ENCODE peak calls at places on chromosome 3, in seven cellular contexts. K, Z, D, B, O, V and H are unnamed samples.

GRCh38 chr3:10205461-10206165 is 40.9 kb downstream of the IRAK2 start:
- DNase-seq in K (no peak), Z (no peak), D (no peak), B (no peak), O (no peak), V (peak; percentile 80), H (no peak)

GRCh38 chr3:63349583-63350177 is 71.6 kb downstream of the SYNPR start:
- DNase-seq in K (peak; percentile 56), Z (peak; percentile 16), D (no peak), B (no peak), O (peak; percentile 45), V (peak; percentile 24), H (peak; percentile 65)

GRCh38 chr3:153161714-153162512 is at the start of gene RAP2B:
- DNase-seq in K (peak; percentile 85), Z (peak; percentile 94), D (peak; percentile 50), B (peak; percentile 82), O (peak; percentile 97), V (peak; percentile 88), H (peak; percentile 98)

GRCh38 chr3:41683666-41684350 is 278.1 kb downstream of the ULK4 start:
- DNase-seq in K (peak; percentile 72), Z (no peak), D (no peak), B (no peak), O (no peak), V (no peak), H (no peak)

GRCh38 chr3:170907519-170908234 is 760 bp downstream of the EIF5A2 start:
- DNase-seq in K (peak; percentile 9), Z (peak; percentile 16), D (no peak), B (no peak), O (no peak), V (no peak), H (no peak)

GRCh38 chr3:160224811-160225180 is 426 bp upstream of the C3orf80 start:
- DNase-seq in K (no peak), Z (no peak), D (no peak), B (no peak), O (no peak), V (no peak), H (no peak)

GRCh38 chr3:188641076-188641475 is 487.1 kb downstream of the LPP start:
- DNase-seq in K (no peak), Z (no peak), D (no peak), B (no peak), O (no peak), V (no peak), H (no peak)

GRCh38 chr3:123295171-123295900 is 93.6 kb downstream of the SEC22A start:
- DNase-seq in K (no peak), Z (no peak), D (no peak), B (no peak), O (no peak), V (no peak), H (no peak)

GRCh38 chr3:46504780-46505179 is 7.0 kb downstream of the RTP3 start:
- DNase-seq in K (no peak), Z (no peak), D (peak; percentile 28), B (no peak), O (no peak), V (no peak), H (no peak)
- TF ChIP-seq JUND in K (no peak), Z (no peak), D (no peak), B (no peak), O (no peak), V (no peak), H (no peak)

DNA sequence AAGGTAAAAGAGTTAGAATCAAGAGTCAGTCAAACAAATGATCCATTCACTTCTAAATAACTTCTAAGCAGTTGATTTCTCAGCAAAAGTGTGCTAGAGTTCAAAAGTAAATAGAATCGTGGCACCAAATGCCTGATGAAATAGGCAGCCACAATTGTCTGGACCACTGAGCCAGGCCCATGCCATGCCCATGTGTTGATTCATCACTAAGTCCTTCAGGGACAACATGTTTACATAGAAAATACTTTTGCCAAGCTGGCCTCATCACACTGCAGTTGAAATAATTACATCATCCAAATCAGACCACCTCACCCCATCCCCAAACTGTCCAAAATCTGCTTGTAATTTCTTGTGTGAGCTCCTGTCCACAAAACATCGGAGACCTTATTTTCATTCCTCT is 216.3 kb downstream of the IGSF11 start:
- DNase-seq in K (peak; percentile 5), Z (no peak), D (no peak), B (no peak), O (no peak), V (no peak), H (no peak)
- TF ChIP-seq JUND in K (no peak), Z (no peak), D (no peak), B (no peak), O (no peak), V (no peak), H (no peak)

GRCh38 chr3:38989932-38990510 is 61.7 kb downstream of the SCN11A start:
- DNase-seq in K (no peak), Z (no peak), D (no peak), B (no peak), O (no peak), V (no peak), H (no peak)

GRCh38 chr3:38990621-38991020 is 61.1 kb downstream of the SCN11A start:
- DNase-seq in K (no peak), Z (no peak), D (no peak), B (no peak), O (no peak), V (no peak), H (no peak)

GRCh38 chr3:38996193-38996592 is 55.6 kb downstream of the SCN11A start:
- DNase-seq in K (no peak), Z (no peak), D (no peak), B (no peak), O (no peak), V (no peak), H (no peak)

GRCh38 chr3:38988955-38989354 is 62.8 kb downstream of the SCN11A start:
- DNase-seq in K (no peak), Z (no peak), D (no peak), B (no peak), O (no peak), V (no peak), H (no peak)

DNA sequence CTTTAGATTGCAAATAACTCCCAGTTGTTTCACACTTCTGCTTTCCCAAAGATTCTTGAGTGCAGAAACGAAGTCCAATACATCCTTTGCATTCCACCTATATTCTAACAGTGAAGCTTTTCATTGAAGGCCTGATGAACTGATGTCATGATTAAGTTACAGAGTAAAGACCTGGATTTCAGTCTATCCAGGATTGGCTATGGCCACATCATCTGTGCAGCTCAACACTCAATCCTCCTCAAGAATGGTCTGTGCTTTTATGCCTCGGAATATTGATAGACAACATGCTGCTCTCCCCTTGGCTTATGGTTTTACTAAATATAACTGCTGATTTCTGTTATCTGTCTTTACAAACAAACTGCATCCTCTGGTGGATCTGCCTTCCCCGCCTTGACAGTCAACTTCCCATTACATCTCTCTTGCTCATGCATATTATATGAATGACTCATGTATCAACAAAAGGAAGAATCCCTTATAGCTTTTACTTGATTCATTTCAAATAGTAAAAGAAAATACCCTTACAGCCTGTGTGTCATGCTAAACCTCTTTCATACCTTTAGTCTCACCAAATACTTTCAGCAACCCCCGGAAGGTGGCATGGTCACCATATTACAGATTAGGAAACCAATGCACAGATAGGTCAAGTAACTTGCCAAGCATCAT is 59.5 kb downstream of the SCN11A start:
- DNase-seq in K (no peak), Z (no peak), D (no peak), B (no peak), O (no peak), V (no peak), H (no peak)
- TF ChIP-seq JUND in K (no peak), Z (peak; percentile 28), D (no peak), B (no peak), O (peak; percentile 96), V (no peak), H (no peak)

GRCh38 chr3:27714692-27715453 is 7.2 kb downstream of the EOMES start:
- DNase-seq in K (peak; percentile 18), Z (no peak), D (no peak), B (no peak), O (no peak), V (no peak), H (no peak)
- TF ChIP-seq JUND in K (no peak), Z (no peak), D (no peak), B (no peak), O (no peak), V (no peak), H (no peak)

GRCh38 chr3:114858329-114858728 is 288.8 kb downstream of the ZBTB20 start:
- DNase-seq in K (no peak), Z (no peak), D (no peak), B (no peak), O (no peak), V (no peak), H (no peak)
- TF ChIP-seq JUND in K (no peak), Z (no peak), D (no peak), B (no peak), O (no peak), V (no peak), H (no peak)

DNA sequence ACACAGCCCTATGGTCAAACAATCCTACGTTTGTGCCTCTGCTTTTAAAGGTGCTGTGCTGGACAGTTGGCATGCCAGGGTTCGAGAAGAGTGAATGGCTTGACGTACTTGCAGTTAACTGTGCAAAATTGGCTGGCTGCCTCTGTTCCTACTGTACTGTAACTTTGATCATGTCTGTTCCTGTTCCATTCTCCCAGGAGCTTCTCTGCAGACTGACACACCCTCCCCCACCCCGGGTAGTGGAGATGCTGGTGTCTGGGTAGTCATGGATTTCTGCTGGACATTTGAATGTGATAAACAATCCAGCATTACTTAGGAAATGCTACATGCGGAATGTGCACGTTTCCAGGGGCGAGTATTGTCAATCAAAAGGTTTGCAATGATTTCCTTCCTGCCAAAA is 6.5 kb upstream of the VILL start:
- DNase-seq in K (no peak), Z (no peak), D (no peak), B (no peak), O (no peak), V (no peak), H (no peak)
- TF ChIP-seq JUND in K (no peak), Z (no peak), D (no peak), B (no peak), O (no peak), V (no peak), H (no peak)

DNA sequence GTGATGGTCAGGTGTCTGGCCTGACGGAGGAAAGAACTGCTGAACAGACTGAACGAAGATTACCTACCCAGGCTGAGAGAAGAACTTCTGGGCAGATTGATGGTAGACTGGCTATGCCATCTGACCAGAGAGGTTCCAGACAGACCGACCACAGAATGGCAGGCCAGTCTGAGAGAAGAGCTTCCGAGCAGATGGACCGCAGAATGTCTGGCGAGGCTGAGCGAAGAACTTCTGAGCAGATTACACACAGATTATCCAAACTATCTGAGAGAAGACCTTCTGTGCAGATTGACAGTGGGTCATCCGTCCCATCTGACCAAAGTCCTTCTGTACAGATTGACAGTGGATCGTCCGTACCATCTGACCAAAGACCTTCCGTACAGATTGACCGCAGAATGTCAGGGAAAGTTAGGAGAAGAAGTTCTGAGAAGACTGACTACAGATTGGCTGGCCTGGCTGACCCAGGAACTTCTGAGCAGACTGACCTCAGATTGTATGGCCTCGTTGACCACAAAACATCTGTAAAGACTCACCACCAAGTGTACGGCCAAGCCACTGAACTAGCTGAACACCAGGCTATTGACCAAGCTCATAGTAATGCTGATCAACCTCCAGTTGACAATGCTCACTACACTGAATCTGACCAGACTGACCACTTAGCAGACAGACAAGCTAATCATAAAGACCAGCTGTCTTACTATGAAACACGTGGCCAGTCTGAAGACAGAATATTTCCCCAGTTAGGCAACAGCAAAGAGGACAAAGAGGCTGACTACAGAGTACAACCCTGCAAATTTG is 812 bp downstream of the TEX55 start:
- DNase-seq in K (no peak), Z (no peak), D (no peak), B (no peak), O (no peak), V (no peak), H (no peak)
- TF ChIP-seq JUND in K (no peak), Z (no peak), D (no peak), B (no peak), O (no peak), V (no peak), H (no peak)